ENCODE peak calls at places on chromosomes 4 and X, in seven cellular contexts. P is fibroblast of lung, D is Peyer's patch, U is prostate gland, J is left ventricle myocardium inferior, H is Karpas-422, I is dorsolateral prefrontal cortex. V is an unnamed sample.

GRCh38 chr4:7104366-7105031 is 36.6 kb upstream of the GRPEL1 start:
- DNase-seq in U (no peak), H (no peak), J (no peak), P (no peak), D (no peak), I (no peak), V (no peak)

GRCh38 chr4:37431417-37431743 is 186.8 kb downstream of the NWD2 start:
- DNase-seq in I (no peak), D (no peak), H (peak), P (no peak), U (no peak), J (no peak), V (no peak)

GRCh38 chr4:155179216-155179615 is 29.2 kb upstream of the NPY2R start:
- DNase-seq in H (no peak), J (no peak), P (peak), I (no peak), D (no peak), U (no peak), V (no peak)

GRCh38 chr4:118964891-118965411 is 76.3 kb downstream of the SYNPO2 start:
- DNase-seq in P (peak), I (no peak), J (no peak), H (no peak), U (no peak), D (no peak), V (no peak)

GRCh38 chr4:72430050-72430449 is 139.0 kb downstream of the ADAMTS3 start:
- DNase-seq in P (peak), H (no peak), I (no peak), D (no peak), U (no peak), J (no peak), V (no peak)

GRCh38 chr4:7197910-7198309 is 5.6 kb downstream of the SORCS2 start:
- DNase-seq in I (no peak), H (no peak), J (no peak), D (no peak), U (no peak), P (no peak), V (no peak)

GRCh38 chr4:9782136-9782436 is 652 bp downstream of the DRD5 start:
- DNase-seq in P (no peak), J (no peak), D (no peak), U (no peak), H (no peak), I (no peak), V (no peak)

GRCh38 chrX:95318882-95319281 is 1365.8 kb upstream of the DIAPH2 start:
- DNase-seq in I (no peak), U (no peak), J (no peak), H (peak), D (no peak), P (no peak), V (no peak)

GRCh38 chrX:74902806-74903205 is 22.4 kb downstream of the NEXMIF start:
- DNase-seq in J (no peak), I (no peak), P (no peak), U (peak), D (no peak), H (no peak), V (no peak)

GRCh38 chr4:1060121-1060520 is 48.7 kb downstream of the FGFRL1 start:
- DNase-seq in J (no peak), U (no peak), P (no peak), D (no peak), H (peak), I (peak), V (no peak)

GRCh38 chrX:45850775-45851433 is 650.2 kb upstream of the DIPK2B start:
- DNase-seq in I (no peak), J (no peak), U (peak), P (peak), D (peak), H (no peak), V (no peak)

GRCh38 chrX:17567821-17568220 is 169.5 kb upstream of the SCML1 start:
- DNase-seq in P (no peak), U (no peak), D (no peak), J (no peak), H (no peak), I (no peak), V (no peak)
- H3K27ac ChIP-seq in P (no peak), U (no peak), D (no peak), J (no peak), H (no peak), I (no peak), V (no peak)

DNA sequence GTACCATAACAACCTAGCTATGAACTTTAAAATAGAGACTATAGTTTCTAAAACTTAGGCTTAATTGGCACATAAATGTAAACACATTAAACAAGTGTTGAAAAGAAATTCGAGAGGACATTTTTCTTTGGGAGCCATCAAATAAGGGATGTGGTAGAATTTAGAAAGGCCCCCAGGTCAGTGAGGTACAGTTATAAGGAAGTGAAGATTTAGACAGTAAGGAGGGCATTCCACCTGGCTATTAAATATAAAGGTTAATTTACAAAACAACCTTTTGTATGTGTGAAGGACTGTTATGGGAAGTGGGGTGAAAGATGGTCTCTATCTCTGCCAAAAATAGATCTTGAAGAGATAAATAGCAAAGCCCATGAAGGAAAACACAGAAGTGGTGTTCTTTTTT is 83.9 kb downstream of the AFF1 start:
- DNase-seq in P (no peak), D (no peak), H (no peak), U (no peak), J (no peak), I (no peak), V (no peak)
- H3K27ac ChIP-seq in P (no peak), D (no peak), H (no peak), U (no peak), J (peak), I (no peak), V (no peak)

GRCh38 chrX:139112432-139112831 is 400.9 kb upstream of the FGF13 start:
- DNase-seq in H (no peak), P (peak), I (no peak), U (peak), D (no peak), J (no peak), V (no peak)
- H3K27ac ChIP-seq in H (no peak), P (no peak), I (no peak), U (no peak), D (no peak), J (no peak), V (no peak)

GRCh38 chrX:848366-848765 is 217.8 kb downstream of the SHOX start:
- DNase-seq in J (no peak), H (no peak), I (no peak), P (no peak), U (no peak), D (no peak), V (no peak)

GRCh38 chrX:840556-840955 is 210.0 kb downstream of the SHOX start:
- DNase-seq in U (no peak), D (no peak), J (no peak), I (no peak), P (no peak), H (no peak), V (no peak)

GRCh38 chrX:843306-843705 is 212.7 kb downstream of the SHOX start:
- DNase-seq in H (no peak), J (no peak), D (no peak), I (no peak), P (no peak), U (no peak), V (no peak)
- H3K27ac ChIP-seq in H (no peak), J (no peak), D (no peak), I (no peak), P (no peak), U (no peak), V (no peak)

GRCh38 chr4:108168213-108168671 is 490 bp downstream of the LEF1 start:
- DNase-seq in J (no peak), P (peak), I (no peak), U (no peak), H (no peak), D (no peak), V (no peak)

GRCh38 chr4:108171541-108172230 is 3.0 kb upstream of the LEF1 start:
- DNase-seq in U (no peak), I (no peak), H (no peak), J (no peak), P (peak), D (no peak), V (peak)

GRCh38 chr4:108168672-108169562 is at the start of gene LEF1:
- DNase-seq in J (no peak), D (peak), P (peak), I (no peak), H (no peak), U (peak), V (peak)

GRCh38 chr4:108170729-108171540 is 2.2 kb upstream of the LEF1 start:
- DNase-seq in D (no peak), J (no peak), P (no peak), H (no peak), U (no peak), I (no peak), V (no peak)

DNA sequence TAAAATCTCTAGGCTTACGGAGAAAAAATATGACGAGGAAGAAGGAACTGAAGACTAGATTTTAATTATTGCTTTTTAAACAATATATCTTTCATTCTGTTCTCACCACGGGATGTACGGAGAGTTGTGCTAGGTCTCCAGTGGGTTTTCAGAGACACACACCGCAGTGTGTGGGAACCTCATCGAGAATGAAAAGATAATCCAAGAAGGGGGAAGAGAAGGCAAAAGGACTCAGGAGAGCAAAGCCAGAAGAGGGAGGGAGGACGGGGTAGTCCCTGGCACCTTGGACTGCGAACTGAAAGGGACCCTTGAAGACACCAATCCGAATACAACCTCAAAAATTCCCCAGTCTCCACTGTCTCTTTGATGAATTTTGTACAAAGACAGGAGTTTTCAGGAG is 907 bp upstream of the LEF1 start:
- DNase-seq in J (no peak), D (no peak), U (no peak), H (no peak), P (no peak), I (no peak), V (no peak)
- H3K27ac ChIP-seq in J (no peak), D (no peak), U (no peak), H (no peak), P (no peak), I (no peak), V (peak)

DNA sequence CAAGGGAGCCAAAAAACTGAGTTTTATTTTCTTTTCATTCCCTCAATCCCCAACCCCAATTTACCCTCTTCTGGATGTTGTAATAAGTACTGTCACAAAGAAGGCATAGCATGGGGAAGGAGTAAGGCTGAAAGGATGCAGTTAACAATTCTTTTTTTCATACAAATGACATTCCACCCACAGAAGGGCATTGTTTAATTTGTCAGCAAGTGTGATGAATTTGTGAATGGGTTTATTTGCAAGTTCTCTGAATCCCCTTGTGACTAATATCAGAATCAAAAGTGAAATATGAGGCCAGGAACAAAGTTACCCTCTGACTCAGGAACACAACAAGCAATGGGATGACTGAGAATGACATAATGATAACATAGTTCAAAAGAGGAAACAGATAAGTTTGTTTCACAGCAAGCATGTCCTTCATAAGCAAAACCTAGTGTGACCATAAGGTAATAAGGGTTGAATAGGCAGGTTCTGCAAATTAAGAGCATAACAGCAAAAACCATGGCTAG is 2.1 kb downstream of the GEMIN8 start:
- DNase-seq in U (no peak), D (no peak), H (peak), P (peak), J (no peak), I (no peak), V (no peak)
- H3K27ac ChIP-seq in U (no peak), D (no peak), H (peak), P (no peak), J (peak), I (peak), V (no peak)

DNA sequence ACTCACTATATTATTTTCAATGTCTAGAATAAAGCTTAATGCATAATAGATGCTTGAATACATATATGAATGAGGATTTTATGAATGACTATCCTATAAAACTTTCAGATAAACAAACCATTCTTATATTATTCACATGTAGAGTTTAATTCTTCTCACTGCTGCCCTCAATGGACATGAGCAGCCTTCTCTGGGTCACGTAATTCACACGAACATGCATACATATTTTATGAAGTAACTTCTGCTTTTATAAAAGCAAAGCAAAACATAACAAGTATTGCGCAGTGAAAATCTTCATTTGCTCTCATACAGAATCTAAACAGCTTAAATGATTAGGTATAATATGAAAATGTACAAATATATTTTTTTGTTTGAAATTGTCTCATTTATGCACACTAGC is 116.7 kb downstream of the TMA16 start:
- DNase-seq in U (no peak), J (no peak), P (no peak), H (peak), I (no peak), D (no peak), V (no peak)
- H3K27ac ChIP-seq in U (no peak), J (peak), P (no peak), H (peak), I (no peak), D (peak), V (no peak)

DNA sequence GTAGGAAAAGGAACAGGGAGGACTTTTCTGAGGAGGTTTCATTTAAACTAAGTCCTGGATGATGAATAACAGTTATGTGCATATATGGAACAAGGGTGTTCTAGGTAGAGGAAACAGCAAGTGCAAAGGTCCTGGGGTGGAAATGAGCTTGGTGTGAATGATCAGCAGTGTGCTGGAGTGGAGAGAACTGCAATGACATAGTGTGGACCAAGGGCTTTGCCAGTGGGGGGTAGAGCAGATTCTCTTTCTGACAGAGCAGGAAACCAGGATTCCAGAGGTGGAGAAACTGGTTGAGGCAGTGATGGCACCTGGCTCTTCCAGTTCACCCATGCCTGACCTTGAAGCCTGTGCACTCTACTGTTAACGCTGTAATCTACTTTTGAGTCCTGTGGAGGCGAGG is 1.7 kb downstream of the PPP1R3F start:
- DNase-seq in U (no peak), D (no peak), J (no peak), I (no peak), P (no peak), H (no peak), V (no peak)
- H3K27ac ChIP-seq in U (no peak), D (no peak), J (peak), I (no peak), P (no peak), H (no peak), V (peak)